ENCODE peak calls at places on chromosomes 5 and 9, in ten cellular contexts. A, J, V, U, D, C, M, T, B and Z are unnamed samples.

GRCh38 chr9:18485691-18486090 is 11.7 kb downstream of the ADAMTSL1 start:
- DNase-seq in T (peak; percentile 53), M (no peak), V (no peak), D (no peak), B (no peak), C (no peak), A (no peak), J (no peak), U (no peak), Z (no peak)

GRCh38 chr5:53895091-53895683 is 334.7 kb downstream of the NDUFS4 start:
- DNase-seq in C (no peak), M (no peak), J (no peak), U (no peak), B (no peak), D (no peak), A (no peak), T (no peak), V (no peak), Z (no peak)

GRCh38 chr5:54889826-54890225 is 95.6 kb downstream of the ESM1 start:
- DNase-seq in A (no peak), D (no peak), C (no peak), B (no peak), M (no peak), V (no peak), J (no peak), U (no peak), T (peak; percentile 47), Z (no peak)

GRCh38 chr5:172642926-172643325 is 1.9 kb downstream of the NEURL1B start:
- DNase-seq in B (no peak), V (no peak), C (no peak), M (no peak), D (no peak), U (no peak), J (no peak), A (no peak), T (no peak), Z (no peak)

GRCh38 chr5:10652606-10653005 is 88.7 kb downstream of the ANKRD33B start:
- DNase-seq in C (no peak), A (no peak), V (no peak), J (no peak), T (no peak), M (no peak), U (no peak), B (no peak), D (no peak), Z (no peak)

GRCh38 chr5:79074641-79075040 is 5.1 kb downstream of the BHMT2 start:
- DNase-seq in J (no peak), V (no peak), A (no peak), C (no peak), B (no peak), M (no peak), U (no peak), D (no peak), T (peak; percentile 72), Z (no peak)

GRCh38 chr9:113542741-113543140 is 79.2 kb downstream of the RGS3 start:
- DNase-seq in D (no peak), M (no peak), T (no peak), B (no peak), A (no peak), J (no peak), C (no peak), V (no peak), U (no peak), Z (no peak)

GRCh38 chr5:140018096-140018481 is 25.0 kb downstream of the NRG2 start:
- DNase-seq in T (no peak), V (no peak), M (no peak), U (no peak), B (no peak), D (no peak), J (no peak), A (no peak), C (no peak), Z (no peak)

GRCh38 chr5:10933141-10933540 is 172.1 kb upstream of the DAP start:
- DNase-seq in C (no peak), D (no peak), U (no peak), J (no peak), V (no peak), B (no peak), T (no peak), M (no peak), A (no peak), Z (no peak)

GRCh38 chr5:94705427-94705826 is 87.0 kb downstream of the SLF1 start:
- DNase-seq in M (no peak), C (no peak), B (no peak), J (no peak), T (peak; percentile 36), D (no peak), V (no peak), U (no peak), A (no peak), Z (no peak)

GRCh38 chr5:81750308-81751008 is 439 bp downstream of the SSBP2 start:
- DNase-seq in V (no peak), C (no peak), M (no peak), J (peak; percentile 25), U (peak; percentile 25), D (peak; percentile 34), A (no peak), B (peak; percentile 10), T (no peak), Z (peak; percentile 19)

GRCh38 chr5:144369001-144369400 is 198.3 kb downstream of the KCTD16 start:
- DNase-seq in A (no peak), V (no peak), D (no peak), M (no peak), U (no peak), C (no peak), B (no peak), T (no peak), J (no peak), Z (no peak)

GRCh38 chr5:127820910-127821553 is 117.8 kb downstream of the CCDC192 start:
- DNase-seq in D (no peak), B (no peak), V (no peak), T (peak; percentile 74), C (no peak), A (no peak), M (no peak), U (no peak), J (no peak), Z (no peak)

GRCh38 chr9:109171926-109172325 is 4.9 kb upstream of the FRRS1L start:
- DNase-seq in A (no peak), C (no peak), J (no peak), D (no peak), T (peak; percentile 84), M (no peak), B (no peak), U (no peak), V (no peak), Z (no peak)